ENCODE peak calls at places on chromosomes 6 and 20, in four cellular contexts. D is WTC11, S is esophagus squamous epithelium, C is Right ventricle myocardium inferior. R is an unnamed sample.

GRCh38 chr6:70411948-70412796 is 1.1 kb upstream of the FAM135A start:
- DNase-seq in D (no peak), S (no peak), C (no peak), R (no peak)

GRCh38 chr20:43022568-43022967 is 167.1 kb downstream of the PTPRT start:
- DNase-seq in D (no peak), S (no peak), C (no peak), R (no peak)

GRCh38 chr6:26249709-26249958 is 115.4 kb upstream of the BTN3A2 start:
- DNase-seq in D (no peak), S (no peak), C (no peak), R (no peak)

GRCh38 chr6:27177454-27178000 is 70.0 kb upstream of the PRSS16 start:
- DNase-seq in D (peak; percentile 81), S (no peak), C (peak; percentile 87), R (peak; percentile 93)

GRCh38 chr6:36698196-36698595 is 570 bp downstream of the RAB44 start:
- DNase-seq in D (no peak), S (no peak), C (no peak), R (no peak)

GRCh38 chr20:20017852-20018245 is 687 bp downstream of the NAA20 start:
- DNase-seq in D (no peak), S (no peak), C (no peak), R (no peak)

GRCh38 chr6:13354331-13355042 is 26.1 kb upstream of the TBC1D7 start:
- DNase-seq in D (no peak), S (no peak), C (no peak), R (peak; percentile 66)

GRCh38 chr6:116034327-116034726 is 26.4 kb downstream of the FRK start:
- DNase-seq in D (no peak), S (no peak), C (no peak), R (peak; percentile 64)

GRCh38 chr6:140897349-140897748 is 1235.4 kb upstream of the GJE1 start:
- DNase-seq in D (no peak), S (no peak), C (no peak), R (no peak)

GRCh38 chr6:52522655-52523054 is 54.2 kb downstream of the TRAM2 start:
- DNase-seq in D (no peak), S (no peak), C (no peak), R (peak; percentile 83)

GRCh38 chr6:52325695-52326471 is 36.1 kb upstream of the PAQR8 start:
- DNase-seq in D (peak; percentile 54), S (no peak), C (no peak), R (no peak)

GRCh38 chr6:29627762-29628418 is 5.1 kb downstream of the GABBR1 start:
- DNase-seq in D (peak; percentile 85), S (no peak), C (peak; percentile 89), R (peak; percentile 72)

GRCh38 chr6:164018127-164018526 is 603.6 kb downstream of the QKI start:
- DNase-seq in D (no peak), S (no peak), C (no peak), R (no peak)

GRCh38 chr20:13028001-13028400 is 19.2 kb downstream of the SPTLC3 start:
- DNase-seq in D (no peak), S (no peak), C (no peak), R (peak; percentile 63)

GRCh38 chr20:63968928-63969760 is 586 bp downstream of the ZNF512B start:
- DNase-seq in D (no peak), S (no peak), C (peak; percentile 53), R (no peak)

GRCh38 chr6:33455051-33455450 is 675 bp downstream of the ZBTB9 start:
- DNase-seq in D (no peak), S (no peak), C (no peak), R (no peak)

GRCh38 chr6:113873043-113873667 is 16.0 kb downstream of the MARCKS start:
- DNase-seq in D (no peak), S (peak; percentile 15), C (peak; percentile 58), R (peak; percentile 69)

GRCh38 chr6:39819226-39819625 is 27.1 kb downstream of the DAAM2 start:
- DNase-seq in D (no peak), S (no peak), C (no peak), R (peak; percentile 43)

GRCh38 chr6:109454483-109455160 is 950 bp downstream of the MICAL1 start:
- DNase-seq in D (no peak), S (peak; percentile 31), C (peak; percentile 75), R (no peak)

GRCh38 chr6:142819603-142820335 is 125.2 kb downstream of the HIVEP2 start:
- DNase-seq in D (no peak), S (no peak), C (no peak), R (peak; percentile 49)

GRCh38 chr20:56094228-56094627 is 88.9 kb upstream of the CBLN4 start:
- DNase-seq in D (no peak), S (no peak), C (no peak), R (no peak)